ENCODE peak calls at places on chromosomes 1 and 21, in seven cellular contexts. P, B, A, J, G, I and U are unnamed samples.

GRCh38 chr1:21239181-21239580 is 51.1 kb downstream of the ECE1 start:
- DNase-seq in P (no peak), B (no peak), A (no peak), J (peak; percentile 60), G (peak; percentile 57), I (no peak), U (no peak)

GRCh38 chr1:55081188-55081904 is 42.0 kb downstream of the PCSK9 start:
- DNase-seq in P (peak; percentile 21), B (peak; percentile 52), A (no peak), J (peak; percentile 54), G (peak; percentile 89), I (peak; percentile 40), U (peak; percentile 82)

GRCh38 chr1:156463874-156464273 is 36.7 kb downstream of the MEF2D start:
- DNase-seq in P (no peak), B (peak; percentile 61), A (no peak), J (no peak), G (no peak), I (peak; percentile 34), U (no peak)

GRCh38 chr21:34054259-34054658 is 19.1 kb upstream of the MRPS6 start:
- DNase-seq in P (no peak), B (no peak), A (no peak), J (no peak), G (no peak), I (no peak), U (no peak)

GRCh38 chr1:98468111-98468717 is 193.3 kb upstream of the SNX7 start:
- DNase-seq in P (peak; percentile 84), B (peak; percentile 57), A (peak; percentile 10), J (peak; percentile 42), G (peak; percentile 65), I (peak; percentile 59), U (peak; percentile 69)

GRCh38 chr21:42298657-42299056 is 16.6 kb downstream of the TFF3 start:
- DNase-seq in P (no peak), B (no peak), A (no peak), J (no peak), G (no peak), I (no peak), U (no peak)

GRCh38 chr1:229296541-229296941 is 25.6 kb downstream of the RAB4A start:
- DNase-seq in P (no peak), B (no peak), A (no peak), J (peak; percentile 37), G (peak; percentile 83), I (peak; percentile 55), U (peak; percentile 80)

GRCh38 chr1:241356519-241357365 is at the start of gene RGS7:
- DNase-seq in P (peak; percentile 60), B (peak; percentile 75), A (peak; percentile 4), J (peak; percentile 22), G (peak; percentile 56), I (no peak), U (peak; percentile 62)

GRCh38 chr1:166915941-166916340 is 39.9 kb upstream of the TADA1 start:
- DNase-seq in P (no peak), B (no peak), A (no peak), J (peak; percentile 19), G (peak; percentile 55), I (no peak), U (peak; percentile 38)

GRCh38 chr1:218557731-218558130 is 212.6 kb downstream of the TGFB2 start:
- DNase-seq in P (peak; percentile 96), B (peak; percentile 5), A (no peak), J (peak; percentile 61), G (peak; percentile 53), I (no peak), U (no peak)

GRCh38 chr1:24900486-24900849 is 29.6 kb downstream of the RUNX3 start:
- DNase-seq in P (no peak), B (no peak), A (no peak), J (no peak), G (no peak), I (no peak), U (no peak)

GRCh38 chr1:85692730-85693314 is 15.4 kb downstream of the ZNHIT6 start:
- DNase-seq in P (peak; percentile 60), B (peak; percentile 36), A (peak; percentile 37), J (peak; percentile 17), G (peak; percentile 56), I (peak; percentile 67), U (peak; percentile 77)

GRCh38 chr1:19385869-19386591 is 73.9 kb downstream of the SLC66A1 start:
- DNase-seq in P (peak; percentile 25), B (no peak), A (peak; percentile 78), J (no peak), G (peak; percentile 71), I (no peak), U (peak; percentile 91)

GRCh38 chr1:1371354-1371740 is 3.7 kb downstream of the AURKAIP1 start:
- DNase-seq in P (no peak), B (no peak), A (no peak), J (no peak), G (no peak), I (no peak), U (peak; percentile 18)

GRCh38 chr1:66412689-66413088 is 121.3 kb upstream of the SGIP1 start:
- DNase-seq in P (peak; percentile 7), B (no peak), A (no peak), J (no peak), G (no peak), I (no peak), U (peak; percentile 56)

GRCh38 chr1:99680258-99680657 is 34.3 kb downstream of the PALMD start:
- DNase-seq in P (peak; percentile 58), B (no peak), A (no peak), J (peak; percentile 54), G (peak; percentile 75), I (no peak), U (peak; percentile 50)

GRCh38 chr1:53519412-53519811 is 60.2 kb downstream of the DMRTB1 start:
- DNase-seq in P (no peak), B (no peak), A (no peak), J (no peak), G (peak; percentile 59), I (no peak), U (no peak)

GRCh38 chr1:227730630-227731151 is 4.4 kb downstream of the JMJD4 start:
- DNase-seq in P (no peak), B (no peak), A (peak; percentile 21), J (no peak), G (no peak), I (no peak), U (no peak)

GRCh38 chr1:227728059-227728891 is 6.8 kb downstream of the JMJD4 start:
- DNase-seq in P (peak; percentile 44), B (peak; percentile 90), A (peak; percentile 69), J (peak; percentile 85), G (peak; percentile 62), I (peak; percentile 86), U (peak; percentile 66)

GRCh38 chr1:227728892-227729143 is 6.3 kb downstream of the JMJD4 start:
- DNase-seq in P (no peak), B (no peak), A (no peak), J (no peak), G (no peak), I (no peak), U (peak; percentile 20)

GRCh38 chr1:227729881-227730629 is 5.0 kb downstream of the JMJD4 start:
- DNase-seq in P (peak; percentile 47), B (peak; percentile 84), A (peak; percentile 45), J (peak; percentile 19), G (peak; percentile 54), I (no peak), U (peak; percentile 83)

DNA sequence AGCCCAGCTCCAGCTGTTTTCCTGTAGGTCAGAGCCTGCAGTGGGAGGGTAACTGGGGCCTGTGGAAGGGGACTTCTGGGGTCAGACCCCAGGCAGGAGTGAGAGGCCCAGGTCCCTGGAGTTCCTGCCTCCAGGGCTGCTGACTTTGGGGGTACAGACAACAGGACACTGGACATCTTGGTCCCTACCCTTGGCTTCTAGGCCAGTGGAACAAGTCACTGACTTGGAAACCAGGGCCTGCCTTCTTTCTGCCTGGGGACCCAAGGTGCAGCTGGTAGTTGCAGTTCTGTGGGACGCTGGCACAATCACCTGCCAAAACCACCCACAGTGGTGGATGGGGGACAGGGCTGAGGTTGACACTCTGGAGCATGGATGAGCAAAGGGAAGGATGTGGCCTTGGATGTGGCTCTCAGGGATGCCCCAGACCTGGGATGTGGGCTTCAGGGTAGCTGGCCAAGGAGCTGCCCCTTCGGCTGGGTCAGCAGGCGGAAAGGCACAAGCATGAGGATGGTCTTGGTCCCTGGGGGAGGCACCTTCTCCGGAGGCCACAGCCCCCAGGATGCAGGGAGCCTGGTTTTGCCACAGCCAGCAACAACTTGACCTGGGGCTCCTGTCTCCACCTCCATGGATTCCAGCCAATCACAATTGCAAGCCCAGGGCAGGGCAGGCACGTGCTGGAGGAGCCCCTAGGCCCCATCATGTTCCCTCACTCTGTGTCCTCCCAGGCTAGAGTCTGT is 5.8 kb downstream of the JMJD4 start:
- DNase-seq in P (no peak), B (peak; percentile 49), A (no peak), J (no peak), G (no peak), I (no peak), U (no peak)
- TF ChIP-seq EZH2 in P (no peak), B (no peak), A (no peak), J (no peak), G (no peak), I (no peak), U (no peak)

GRCh38 chr1:233313434-233314155 is 13.9 kb upstream of the MAP3K21 start:
- DNase-seq in P (no peak), B (no peak), A (no peak), J (no peak), G (no peak), I (no peak), U (no peak)
- H3K4me1 ChIP-seq in P (no peaks in the 10 kb centered on the region), B (no peaks in the 10 kb centered on the region), A (no peaks in the 10 kb centered on the region), J (no peaks in the 10 kb centered on the region), G (no peaks in the 10 kb centered on the region), I (no peaks in the 10 kb centered on the region), U (no peaks in the 10 kb centered on the region)

GRCh38 chr1:164561007-164561406 is 2.0 kb downstream of the PBX1 start:
- DNase-seq in P (peak; percentile 54), B (no peak), A (no peak), J (peak; percentile 31), G (peak; percentile 22), I (no peak), U (peak; percentile 32)

GRCh38 chr1:164561461-164561860 is 2.5 kb downstream of the PBX1 start:
- DNase-seq in P (peak; percentile 28), B (no peak), A (no peak), J (peak; percentile 32), G (peak; percentile 21), I (no peak), U (peak; percentile 44)

GRCh38 chr1:164563821-164564251 is 4.9 kb downstream of the PBX1 start:
- DNase-seq in P (peak; percentile 23), B (no peak), A (no peak), J (peak; percentile 27), G (peak; percentile 23), I (no peak), U (peak; percentile 42)

GRCh38 chr1:164562947-164563346 is 4.0 kb downstream of the PBX1 start:
- DNase-seq in P (peak; percentile 48), B (no peak), A (no peak), J (peak; percentile 35), G (peak; percentile 13), I (no peak), U (no peak)

DNA sequence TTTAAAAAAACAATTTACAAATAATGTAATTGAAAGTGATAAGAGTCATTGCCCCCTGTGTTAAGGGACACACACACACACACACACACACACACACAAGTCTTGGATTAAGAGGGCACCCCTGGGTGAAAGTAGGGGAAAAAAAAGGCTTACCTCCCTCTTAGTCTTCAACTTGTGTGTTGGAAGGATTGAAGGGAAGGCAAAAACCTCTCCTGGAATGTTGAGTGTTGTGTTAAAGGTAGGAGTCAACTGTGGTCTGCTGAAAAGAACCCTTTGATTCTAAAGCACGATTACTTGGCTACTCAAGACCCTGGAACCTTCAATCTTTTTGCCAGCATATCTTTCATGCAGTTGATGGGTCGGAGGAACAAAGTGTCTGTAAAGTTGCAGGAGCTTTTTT is 6.4 kb downstream of the PBX1 start:
- DNase-seq in P (no peak), B (peak; percentile 66), A (no peak), J (no peak), G (peak; percentile 62), I (no peak), U (peak; percentile 41)
- H3K4me2 ChIP-seq in P (no peak overlapping the region), B (peak overlapping the region; percentile 54), A (no peak overlapping the region), J (peak overlapping the region; percentile 89), G (peak overlapping the region; percentile 96), I (peak overlapping the region; percentile 14), U (peak overlapping the region; percentile 98)

GRCh38 chr1:205576805-205577761 is 54.7 kb downstream of the ELK4 start:
- DNase-seq in P (no peak), B (peak; percentile 13), A (no peak), J (no peak), G (no peak), I (no peak), U (no peak)
- TF ChIP-seq EZH2 in P (no peak), B (no peak), A (no peak), J (no peak), G (no peak), I (no peak), U (no peak)